ENCODE peak calls at places on chromosomes 2 and 18, in nine cellular contexts. A is stimulated activated CD8-positive, alpha-beta memory T cell treated with anti-CD3 and anti-CD28 coated beads, Interleukin-15, amount 100 ng/mL, for 24 hours; P is foreskin melanocyte; I is ACHN; E is amniotic stem cell; T is HFFc6; M is central memory CD4-positive, alpha-beta T cell; Z is aorta; D is HCEC 1CT. H is an unnamed sample.
A peak's percentile ranks its signal among the peaks of the same experiment; 100 is the strongest.

GRCh38 chr2:153432381-153432780 is 46.2 kb downstream of the RPRM start:
- DNase-seq in A (no peak), P (no peak), I (no peak), E (no peak), T (no peak), M (no peak), Z (no peak), D (no peak), H (no peak)

GRCh38 chr18:79540161-79540913 is 139.3 kb upstream of the CTDP1 start:
- DNase-seq in A (no peak), P (peak; percentile 75), I (no peak), E (no peak), T (no peak), M (no peak), Z (peak; percentile 13), D (no peak), H (peak; percentile 46)

GRCh38 chr2:97844311-97844859 is 131.0 kb downstream of the ZAP70 start:
- DNase-seq in A (no peak), P (no peak), I (no peak), E (no peak), T (no peak), M (no peak), Z (no peak), D (no peak), H (no peak)

GRCh38 chr2:46490521-46491141 is 11.3 kb downstream of the TMEM247 start:
- DNase-seq in A (no peak), P (peak; percentile 98), I (no peak), E (no peak), T (no peak), M (no peak), Z (peak; percentile 81), D (no peak), H (peak; percentile 87)

GRCh38 chr2:8344725-8345124 is 337.1 kb upstream of the ID2 start:
- DNase-seq in A (no peak), P (no peak), I (no peak), E (no peak), T (no peak), M (no peak), Z (no peak), D (no peak), H (no peak)

GRCh38 chr2:10194021-10194820 is 71.7 kb downstream of the RRM2 start:
- DNase-seq in A (no peak), P (no peak), I (no peak), E (no peak), T (no peak), M (no peak), Z (no peak), D (peak; percentile 24), H (no peak)

GRCh38 chr2:118644190-118644589 is 203.3 kb downstream of the EN1 start:
- DNase-seq in A (no peak), P (no peak), I (no peak), E (no peak), T (no peak), M (no peak), Z (no peak), D (no peak), H (no peak)

GRCh38 chr2:150787353-150788098 is 300.1 kb upstream of the RND3 start:
- DNase-seq in A (no peak), P (peak; percentile 77), I (no peak), E (no peak), T (no peak), M (no peak), Z (no peak), D (no peak), H (no peak)

GRCh38 chr2:129117427-129117826 is 798.8 kb upstream of the HS6ST1 start:
- DNase-seq in A (no peak), P (no peak), I (no peak), E (no peak), T (no peak), M (no peak), Z (peak; percentile 47), D (no peak), H (no peak)

GRCh38 chr2:83994767-83995166 is 464.3 kb downstream of the SUCLG1 start:
- DNase-seq in A (no peak), P (no peak), I (no peak), E (no peak), T (no peak), M (no peak), Z (no peak), D (no peak), H (no peak)